ENCODE peak calls at places on chromosome 13, in eight cellular contexts. G is activated gamma-delta T cell treated with Interleukin-2 at 50 U/mL for 16 hours, U is lung, F is aorta, M is immature natural killer cell, V is NCI-H345, O is NCI-H1436 treated with DMSO at 0.1 percent for 48 hours, Z is iris pigment epithelial cell. A is an unnamed sample.

GRCh38 chr13:31793246-31793645 is 53.9 kb downstream of the RXFP2 start:
- DNase-seq in V (no peak), M (no peak), U (no peak), F (no peak), O (no peak), G (no peak), Z (peak), A (no peak)

GRCh38 chr13:112346173-112346898 is 29.8 kb upstream of the SPACA7 start:
- DNase-seq in M (no peak), Z (peak), V (peak), O (peak), G (no peak), F (no peak), U (no peak), A (no peak)

GRCh38 chr13:114032121-114032799 is 58.4 kb upstream of the C13orf46 start:
- DNase-seq in O (no peak), U (no peak), G (no peak), V (no peak), M (no peak), F (no peak), Z (peak), A (no peak)

GRCh38 chr13:102913924-102914628 is 68.2 kb downstream of the ERCC5 start:
- DNase-seq in V (no peak), U (no peak), G (no peak), Z (peak), M (no peak), O (no peak), F (no peak), A (no peak)

GRCh38 chr13:75365724-75366173 is 116.2 kb downstream of the TBC1D4 start:
- DNase-seq in F (no peak), O (no peak), M (peak), U (no peak), V (no peak), Z (peak), G (no peak), A (no peak)

GRCh38 chr13:97648171-97648880 is 214.4 kb downstream of the RAP2A start:
- DNase-seq in M (no peak), Z (peak), V (no peak), U (no peak), F (no peak), O (no peak), G (no peak), A (no peak)

GRCh38 chr13:50357586-50358118 is 342.4 kb downstream of the KCNRG start:
- DNase-seq in G (no peak), M (no peak), U (peak), F (no peak), V (peak), Z (peak), O (no peak), A (no peak)

GRCh38 chr13:48112896-48113525 is 18.1 kb upstream of the MED4 start:
- DNase-seq in M (no peak), V (no peak), U (no peak), Z (peak), O (no peak), G (no peak), F (no peak), A (no peak)

GRCh38 chr13:49292742-49293498 is 45.2 kb downstream of the CDADC1 start:
- DNase-seq in F (peak), M (no peak), O (no peak), G (no peak), V (peak), Z (peak), U (peak), A (no peak)

GRCh38 chr13:80171096-80171495 is 169.8 kb downstream of the SPRY2 start:
- DNase-seq in O (no peak), U (no peak), G (no peak), F (no peak), M (no peak), Z (no peak), V (no peak), A (no peak)

GRCh38 chr13:59120297-59120843 is 1043.4 kb downstream of the DIAPH3 start:
- DNase-seq in M (no peak), O (no peak), V (no peak), G (no peak), F (no peak), Z (no peak), U (no peak), A (no peak)

GRCh38 chr13:110232146-110232545 is 74.8 kb downstream of the COL4A1 start:
- DNase-seq in F (no peak), G (no peak), V (no peak), O (no peak), M (no peak), Z (no peak), U (no peak), A (no peak)

GRCh38 chr13:28470286-28470685 is 24.6 kb downstream of the FLT1 start:
- DNase-seq in M (no peak), U (no peak), Z (peak), O (no peak), G (no peak), F (no peak), V (no peak), A (no peak)

GRCh38 chr13:100610399-100611347 is 22.1 kb upstream of the GGACT start:
- DNase-seq in F (no peak), M (no peak), O (no peak), Z (no peak), U (no peak), G (no peak), V (no peak), A (no peak)

GRCh38 chr13:114002771-114003321 is 29.0 kb upstream of the C13orf46 start:
- DNase-seq in G (no peak), O (no peak), M (no peak), V (no peak), Z (no peak), F (no peak), U (no peak), A (no peak)

GRCh38 chr13:79782541-79783216 is 301.7 kb downstream of the NDFIP2 start:
- DNase-seq in M (no peak), Z (peak), V (peak), U (peak), O (no peak), G (no peak), F (peak), A (no peak)

GRCh38 chr13:22047785-22048104 is 376.9 kb downstream of the FGF9 start:
- DNase-seq in V (no peak), O (no peak), M (no peak), F (no peak), U (no peak), Z (no peak), G (no peak), A (no peak)

GRCh38 chr13:37640499-37640898 is 41.9 kb upstream of the POSTN start:
- DNase-seq in O (no peak), M (no peak), G (no peak), U (no peak), V (peak), F (no peak), Z (peak), A (no peak)

A was measured in CD4-positive, alpha-beta T cell.